ENCODE peak calls at places on chromosome 1, in nine cellular contexts. One of them, this sample, is unnamed.

GRCh38 chr1:234409328-234409727 is 36.1 kb downstream of the COA6 start:
- DNase-seq in left cardiac atrium: no peak
- DNase-seq in left ventricle myocardium inferior: no peak
- DNase-seq in Jurkat, Clone E6-1: no peak
- DNase-seq in activated CD4-positive, CD25-positive, alpha-beta regulatory T cell treated with anti-CD3 and anti-CD28 coated beads, Interleukin-2, amount 50 U/mL, for 72 hours: no peak
- DNase-seq in suprapubic skin: no peak
- DNase-seq in stimulated activated naive CD4-positive, alpha-beta T cell: no peak
- DNase-seq in NCI-H345: no peak
- DNase-seq in HuH-7.5: no peak
- DNase-seq in this sample: no peak

GRCh38 chr1:5099558-5099957 is 445.1 kb downstream of the AJAP1 start:
- DNase-seq in left cardiac atrium: no peak
- DNase-seq in left ventricle myocardium inferior: no peak
- DNase-seq in Jurkat, Clone E6-1: no peak
- DNase-seq in activated CD4-positive, CD25-positive, alpha-beta regulatory T cell treated with anti-CD3 and anti-CD28 coated beads, Interleukin-2, amount 50 U/mL, for 72 hours: no peak
- DNase-seq in suprapubic skin: no peak
- DNase-seq in stimulated activated naive CD4-positive, alpha-beta T cell: no peak
- DNase-seq in NCI-H345: peak; percentile 90
- DNase-seq in HuH-7.5: no peak
- DNase-seq in this sample: no peak

GRCh38 chr1:116161877-116162390 is 50.7 kb downstream of the MAB21L3 start:
- DNase-seq in left cardiac atrium: no peak
- DNase-seq in left ventricle myocardium inferior: no peak
- DNase-seq in Jurkat, Clone E6-1: no peak
- DNase-seq in activated CD4-positive, CD25-positive, alpha-beta regulatory T cell treated with anti-CD3 and anti-CD28 coated beads, Interleukin-2, amount 50 U/mL, for 72 hours: no peak
- DNase-seq in suprapubic skin: no peak
- DNase-seq in stimulated activated naive CD4-positive, alpha-beta T cell: no peak
- DNase-seq in NCI-H345: no peak
- DNase-seq in HuH-7.5: no peak
- DNase-seq in this sample: no peak

GRCh38 chr1:112618721-112619517 is at the start of gene ST7L:
- DNase-seq in left cardiac atrium: peak; percentile 83
- DNase-seq in left ventricle myocardium inferior: peak; percentile 78
- DNase-seq in Jurkat, Clone E6-1: peak; percentile 59
- DNase-seq in activated CD4-positive, CD25-positive, alpha-beta regulatory T cell treated with anti-CD3 and anti-CD28 coated beads, Interleukin-2, amount 50 U/mL, for 72 hours: peak; percentile 64
- DNase-seq in suprapubic skin: peak; percentile 84
- DNase-seq in stimulated activated naive CD4-positive, alpha-beta T cell: peak; percentile 62
- DNase-seq in NCI-H345: peak; percentile 85
- DNase-seq in HuH-7.5: peak; percentile 27
- DNase-seq in this sample: peak; percentile 82

GRCh38 chr1:44048816-44049215 is 17.6 kb upstream of the SLC6A9 start:
- DNase-seq in left cardiac atrium: no peak
- DNase-seq in left ventricle myocardium inferior: no peak
- DNase-seq in Jurkat, Clone E6-1: no peak
- DNase-seq in activated CD4-positive, CD25-positive, alpha-beta regulatory T cell treated with anti-CD3 and anti-CD28 coated beads, Interleukin-2, amount 50 U/mL, for 72 hours: no peak
- DNase-seq in suprapubic skin: peak; percentile 2
- DNase-seq in stimulated activated naive CD4-positive, alpha-beta T cell: no peak
- DNase-seq in NCI-H345: no peak
- DNase-seq in HuH-7.5: no peak
- DNase-seq in this sample: no peak

GRCh38 chr1:220962031-220962751 is 82.9 kb downstream of the HLX start:
- DNase-seq in left cardiac atrium: no peak
- DNase-seq in left ventricle myocardium inferior: no peak
- DNase-seq in Jurkat, Clone E6-1: no peak
- DNase-seq in activated CD4-positive, CD25-positive, alpha-beta regulatory T cell treated with anti-CD3 and anti-CD28 coated beads, Interleukin-2, amount 50 U/mL, for 72 hours: no peak
- DNase-seq in suprapubic skin: no peak
- DNase-seq in stimulated activated naive CD4-positive, alpha-beta T cell: no peak
- DNase-seq in NCI-H345: no peak
- DNase-seq in HuH-7.5: no peak
- DNase-seq in this sample: no peak

GRCh38 chr1:230321741-230322420 is 104.3 kb downstream of the PGBD5 start:
- DNase-seq in left cardiac atrium: peak; percentile 66
- DNase-seq in left ventricle myocardium inferior: peak; percentile 63
- DNase-seq in Jurkat, Clone E6-1: no peak
- DNase-seq in activated CD4-positive, CD25-positive, alpha-beta regulatory T cell treated with anti-CD3 and anti-CD28 coated beads, Interleukin-2, amount 50 U/mL, for 72 hours: no peak
- DNase-seq in suprapubic skin: no peak
- DNase-seq in stimulated activated naive CD4-positive, alpha-beta T cell: no peak
- DNase-seq in NCI-H345: no peak
- DNase-seq in HuH-7.5: no peak
- DNase-seq in this sample: no peak

GRCh38 chr1:42259059-42259738 is 75.8 kb downstream of the FOXJ3 start:
- DNase-seq in left cardiac atrium: no peak
- DNase-seq in left ventricle myocardium inferior: no peak
- DNase-seq in Jurkat, Clone E6-1: peak; percentile 95
- DNase-seq in activated CD4-positive, CD25-positive, alpha-beta regulatory T cell treated with anti-CD3 and anti-CD28 coated beads, Interleukin-2, amount 50 U/mL, for 72 hours: no peak
- DNase-seq in suprapubic skin: no peak
- DNase-seq in stimulated activated naive CD4-positive, alpha-beta T cell: no peak
- DNase-seq in NCI-H345: no peak
- DNase-seq in HuH-7.5: no peak
- DNase-seq in this sample: no peak

GRCh38 chr1:201527879-201528278 is 11.0 kb upstream of the NAV1 start:
- DNase-seq in left cardiac atrium: no peak
- DNase-seq in left ventricle myocardium inferior: no peak
- DNase-seq in Jurkat, Clone E6-1: no peak
- DNase-seq in activated CD4-positive, CD25-positive, alpha-beta regulatory T cell treated with anti-CD3 and anti-CD28 coated beads, Interleukin-2, amount 50 U/mL, for 72 hours: no peak
- DNase-seq in suprapubic skin: no peak
- DNase-seq in stimulated activated naive CD4-positive, alpha-beta T cell: no peak
- DNase-seq in NCI-H345: no peak
- DNase-seq in HuH-7.5: no peak
- DNase-seq in this sample: no peak

GRCh38 chr1:163875214-163875926 is 553.6 kb downstream of the NUF2 start:
- DNase-seq in left cardiac atrium: peak; percentile 57
- DNase-seq in left ventricle myocardium inferior: peak; percentile 26
- DNase-seq in Jurkat, Clone E6-1: no peak
- DNase-seq in activated CD4-positive, CD25-positive, alpha-beta regulatory T cell treated with anti-CD3 and anti-CD28 coated beads, Interleukin-2, amount 50 U/mL, for 72 hours: no peak
- DNase-seq in suprapubic skin: peak; percentile 86
- DNase-seq in stimulated activated naive CD4-positive, alpha-beta T cell: no peak
- DNase-seq in NCI-H345: no peak
- DNase-seq in HuH-7.5: no peak
- DNase-seq in this sample: no peak

GRCh38 chr1:225480825-225481434 is 53.1 kb upstream of the LBR start:
- DNase-seq in left cardiac atrium: no peak
- DNase-seq in left ventricle myocardium inferior: no peak
- DNase-seq in Jurkat, Clone E6-1: no peak
- DNase-seq in activated CD4-positive, CD25-positive, alpha-beta regulatory T cell treated with anti-CD3 and anti-CD28 coated beads, Interleukin-2, amount 50 U/mL, for 72 hours: peak; percentile 60
- DNase-seq in suprapubic skin: no peak
- DNase-seq in stimulated activated naive CD4-positive, alpha-beta T cell: peak; percentile 29
- DNase-seq in NCI-H345: peak; percentile 73
- DNase-seq in HuH-7.5: peak; percentile 84
- DNase-seq in this sample: no peak

GRCh38 chr1:36542962-36543515 is 60.3 kb upstream of the CSF3R start:
- DNase-seq in left cardiac atrium: no peak
- DNase-seq in left ventricle myocardium inferior: no peak
- DNase-seq in Jurkat, Clone E6-1: no peak
- DNase-seq in activated CD4-positive, CD25-positive, alpha-beta regulatory T cell treated with anti-CD3 and anti-CD28 coated beads, Interleukin-2, amount 50 U/mL, for 72 hours: no peak
- DNase-seq in suprapubic skin: peak; percentile 47
- DNase-seq in stimulated activated naive CD4-positive, alpha-beta T cell: no peak
- DNase-seq in NCI-H345: no peak
- DNase-seq in HuH-7.5: no peak
- DNase-seq in this sample: no peak

This sample was measured in ascending aorta.